ENCODE peak calls at places on chromosomes 2 and 18, in five cellular contexts. Z is KG1, C is fibroblast of lung, L is AG10803, V is vagina. B is an unnamed sample.

GRCh38 chr18:70415823-70416488 is 127.1 kb downstream of the SOCS6 start:
- DNase-seq in C (no peak), L (peak), V (no peak), Z (no peak), B (no peak)

GRCh38 chr18:78822171-78822570 is 157.4 kb upstream of the SALL3 start:
- DNase-seq in Z (no peak), L (no peak), V (no peak), C (no peak), B (no peak)

GRCh38 chr2:69216535-69217332 is 170.3 kb downstream of the GFPT1 start:
- DNase-seq in C (peak), L (peak), V (no peak), Z (no peak), B (no peak)

GRCh38 chr18:77002496-77002895 is 130.1 kb downstream of the MBP start:
- DNase-seq in V (no peak), C (no peak), L (no peak), Z (no peak), B (no peak)

GRCh38 chr18:60147326-60147725 is 225.2 kb downstream of the MC4R start:
- DNase-seq in L (no peak), V (no peak), Z (no peak), C (no peak), B (no peak)

GRCh38 chr2:170369894-170370293 is 191.9 kb downstream of the MYO3B start:
- DNase-seq in L (peak), Z (peak), C (peak), V (no peak), B (peak)

GRCh38 chr2:181430406-181431199 is 26.6 kb upstream of the ITGA4 start:
- DNase-seq in C (peak), Z (no peak), V (no peak), L (peak), B (peak)

GRCh38 chr2:119940856-119941255 is 72.0 kb upstream of the EPB41L5 start:
- DNase-seq in C (no peak), V (no peak), Z (no peak), L (peak), B (no peak)

GRCh38 chr2:214481204-214481603 is 70.3 kb downstream of the VWC2L start:
- DNase-seq in V (no peak), L (no peak), C (peak), Z (no peak), B (peak)

GRCh38 chr2:133523406-133523805 is 44.9 kb downstream of the NCKAP5 start:
- DNase-seq in V (no peak), C (peak), L (peak), Z (no peak), B (peak)

GRCh38 chr2:10993001-10993481 is 81.3 kb downstream of the KCNF1 start:
- DNase-seq in V (no peak), L (peak), C (peak), Z (no peak), B (peak)

GRCh38 chr2:58834404-58834803 is 593.3 kb upstream of the FANCL start:
- DNase-seq in Z (no peak), V (no peak), L (peak), C (peak), B (no peak)

GRCh38 chr2:219871396-219871795 is 244.0 kb downstream of the SLC4A3 start:
- DNase-seq in Z (no peak), C (peak), V (no peak), L (no peak), B (no peak)

GRCh38 chr18:58112174-58112573 is 68.1 kb downstream of the NEDD4L start:
- DNase-seq in Z (no peak), C (no peak), V (no peak), L (no peak), B (no peak)

GRCh38 chr2:196149926-196150325 is 21.5 kb downstream of the STK17B start:
- DNase-seq in Z (no peak), L (no peak), V (no peak), C (no peak), B (no peak)

GRCh38 chr2:36618381-36618780 is 20.4 kb upstream of the FEZ2 start:
- DNase-seq in L (peak), C (peak), V (no peak), Z (no peak), B (peak)

GRCh38 chr2:228827056-228827455 is 444.0 kb downstream of the PID1 start:
- DNase-seq in C (no peak), Z (no peak), V (no peak), L (peak), B (peak)

GRCh38 chr2:111946294-111947114 is 48.1 kb downstream of the MERTK start:
- DNase-seq in V (no peak), L (peak), C (peak), Z (no peak), B (peak)

GRCh38 chr2:99670768-99671734 is 181.2 kb upstream of the REV1 start:
- DNase-seq in V (no peak), Z (no peak), L (no peak), C (peak), B (no peak)

GRCh38 chr2:209368924-209369323 is 54.9 kb upstream of the MAP2 start:
- DNase-seq in V (no peak), C (peak), Z (no peak), L (peak), B (peak)

GRCh38 chr2:105806994-105807393 is 62.3 kb downstream of the NCK2 start:
- DNase-seq in L (no peak), V (no peak), C (no peak), Z (no peak), B (no peak)

GRCh38 chr2:203951366-203951902 is 14.9 kb downstream of the ICOS start:
- DNase-seq in Z (peak), C (peak), V (no peak), L (no peak), B (no peak)

GRCh38 chr2:3500326-3500899 is 18.9 kb downstream of the ADI1 start:
- DNase-seq in Z (no peak), V (no peak), L (no peak), C (no peak), B (no peak)

GRCh38 chr2:109384308-109385271 is 229.2 kb downstream of the SEPTIN10 start:
- DNase-seq in V (no peak), Z (no peak), L (no peak), C (no peak), B (no peak)

GRCh38 chr2:237431372-237431771 is 17.4 kb upstream of the COL6A3 start:
- DNase-seq in C (peak), V (no peak), Z (no peak), L (peak), B (peak)

GRCh38 chr2:9124231-9124651 is 82.4 kb upstream of the ASAP2 start:
- DNase-seq in Z (no peak), C (no peak), L (no peak), V (no peak), B (no peak)

GRCh38 chr2:127591221-127591923 is 54.6 kb upstream of the GPR17 start:
- DNase-seq in C (peak), V (peak), Z (peak), L (peak), B (peak)

GRCh38 chr2:85132392-85132791 is 800 bp upstream of the TCF7L1 start:
- DNase-seq in L (peak), V (no peak), C (peak), Z (no peak), B (no peak)

GRCh38 chr18:72555101-72555500 is 11.0 kb upstream of the CBLN2 start:
- DNase-seq in C (peak), V (no peak), L (no peak), Z (no peak), B (no peak)

GRCh38 chr2:226873051-226873620 is 37.3 kb downstream of the RHBDD1 start:
- DNase-seq in C (peak), Z (no peak), L (no peak), V (no peak), B (peak)

GRCh38 chr2:43569921-43570320 is 25.9 kb downstream of the THADA start:
- DNase-seq in V (no peak), C (no peak), Z (no peak), L (no peak), B (no peak)

GRCh38 chr2:74558284-74559230 is 4.0 kb downstream of the DOK1 start:
- DNase-seq in L (no peak), V (no peak), Z (no peak), C (no peak), B (no peak)

GRCh38 chr2:140383781-140384180 is 1603.6 kb upstream of the NXPH2 start:
- DNase-seq in L (peak), C (peak), V (no peak), Z (no peak), B (no peak)

GRCh38 chr2:210496512-210496911 is 20.0 kb upstream of the LANCL1 start:
- DNase-seq in V (no peak), C (no peak), L (no peak), Z (no peak), B (no peak)

GRCh38 chr2:36993841-36994620 is 27.7 kb upstream of the STRN start:
- DNase-seq in Z (no peak), L (peak), V (no peak), C (no peak), B (peak)

GRCh38 chr18:48034651-48035555 is 104.4 kb upstream of the SMAD2 start:
- DNase-seq in L (no peak), C (no peak), V (no peak), Z (no peak), B (no peak)